ENCODE peak calls at places on chromosomes 12 and 14, in nine cellular contexts. Q, J, T, W, C, U, M, O and K are unnamed samples.

GRCh38 chr14:104979758-104980591 is 1.8 kb upstream of the AHNAK2 start:
- ATAC-seq in Q (peak; percentile 74), W (no peak), J (peak; percentile 67), T (peak; percentile 3), U (no peak), O (peak; percentile 17), M (no peak), C (no peak), K (peak; percentile 26)

GRCh38 chr14:39847852-39848251 is 415.6 kb upstream of the FBXO33 start:
- ATAC-seq in Q (no peak), T (no peak), W (no peak), M (no peak), U (no peak), J (peak; percentile 80), C (no peak), O (no peak), K (no peak)

GRCh38 chr14:56159066-56159465 is 40.9 kb downstream of the PELI2 start:
- ATAC-seq in O (no peak), M (no peak), J (no peak), U (no peak), W (no peak), Q (no peak), T (no peak), C (no peak), K (no peak)

GRCh38 chr12:51382173-51382572 is 9.0 kb downstream of the GALNT6 start:
- ATAC-seq in C (no peak), J (no peak), Q (no peak), W (no peak), O (no peak), U (no peak), M (no peak), T (no peak), K (no peak)

GRCh38 chr14:90522585-90523191 is 125.9 kb downstream of the CALM1 start:
- ATAC-seq in J (peak; percentile 77), U (peak; percentile 49), M (peak; percentile 18), T (no peak), O (no peak), Q (peak; percentile 32), C (peak; percentile 28), W (no peak), K (peak; percentile 79)

GRCh38 chr14:77302926-77303325 is 17.8 kb downstream of the POMT2 start:
- ATAC-seq in Q (peak; percentile 27), O (peak; percentile 81), M (peak; percentile 54), W (peak; percentile 40), C (peak; percentile 18), J (peak; percentile 35), U (peak; percentile 43), T (peak; percentile 91), K (no peak)

GRCh38 chr14:91357731-91358319 is 59.8 kb downstream of the CCDC88C start:
- ATAC-seq in T (no peak), J (no peak), C (no peak), M (no peak), O (no peak), W (no peak), U (no peak), Q (no peak), K (no peak)

GRCh38 chr12:98578821-98579220 is 14.7 kb upstream of the SLC25A3 start:
- ATAC-seq in U (no peak), J (no peak), C (no peak), O (peak; percentile 83), T (peak; percentile 42), W (no peak), Q (no peak), M (peak; percentile 87), K (no peak)

GRCh38 chr14:71607056-71607455 is 325.2 kb upstream of the RGS6 start:
- ATAC-seq in Q (no peak), T (no peak), O (no peak), M (no peak), C (no peak), J (no peak), W (peak; percentile 85), U (no peak), K (no peak)

GRCh38 chr14:87615822-87616679 is 376.9 kb downstream of the GALC start:
- ATAC-seq in M (peak; percentile 47), J (peak; percentile 52), T (peak; percentile 84), W (peak; percentile 89), C (peak; percentile 60), U (peak; percentile 81), Q (peak; percentile 75), O (no peak), K (peak; percentile 41)

DNA sequence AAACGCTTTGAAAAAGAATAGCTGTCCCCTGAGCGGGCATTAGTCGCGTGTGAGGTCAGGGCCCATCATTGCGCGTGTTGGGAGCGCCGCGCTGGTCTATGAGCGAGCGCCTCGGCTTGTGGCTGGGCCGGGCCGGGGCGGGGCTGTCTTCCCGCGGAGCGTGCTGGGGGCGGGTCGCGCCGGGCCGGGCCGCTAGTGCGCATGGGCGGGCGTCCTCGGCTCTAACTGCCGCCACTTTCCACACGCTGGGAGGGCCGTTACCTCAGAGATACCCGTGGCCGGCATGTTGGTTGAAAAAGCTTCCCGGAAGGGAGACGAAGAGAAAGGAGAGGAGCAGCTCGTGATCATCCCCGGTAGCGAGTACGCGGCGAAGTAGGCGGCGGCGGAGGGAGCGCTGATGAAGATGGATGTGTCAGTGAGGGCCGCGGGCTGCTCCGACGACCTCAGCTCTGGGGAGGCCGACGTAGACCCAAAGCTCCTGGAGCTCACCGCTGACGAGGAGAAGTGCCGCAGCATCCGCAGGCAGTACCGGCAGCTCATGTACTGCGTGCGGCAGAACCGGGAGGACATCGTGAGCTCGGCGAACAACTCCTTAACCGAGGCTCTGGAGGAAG is at the start of gene EID3:
- ATAC-seq in T (peak; percentile 18), Q (peak; percentile 98), U (peak; percentile 100), M (no peak), J (peak; percentile 100), O (no peak), C (peak; percentile 92), W (peak; percentile 99), K (peak; percentile 97)
- TF ChIP-seq POLR2A in T (no peak), Q (peak; percentile 40), U (no peak), M (no peak), J (no peak), O (no peak), C (peak; percentile 61), W (peak; percentile 69), K (peak; percentile 22)

GRCh38 chr14:52547027-52547426 is 5.3 kb downstream of the TXNDC16 start:
- ATAC-seq in W (no peak), T (no peak), U (no peak), M (peak; percentile 52), J (no peak), Q (no peak), O (no peak), C (no peak), K (no peak)

GRCh38 chr14:52550661-52551060 is 1.6 kb downstream of the TXNDC16 start:
- ATAC-seq in W (no peak), T (no peak), Q (no peak), M (no peak), U (no peak), J (no peak), O (no peak), C (no peak), K (no peak)

GRCh38 chr14:52547526-52547925 is 4.8 kb downstream of the TXNDC16 start:
- ATAC-seq in U (no peak), W (no peak), J (no peak), O (no peak), M (peak; percentile 14), T (no peak), Q (no peak), C (no peak), K (no peak)

GRCh38 chr14:52546318-52546670 is 6.0 kb downstream of the TXNDC16 start:
- ATAC-seq in T (no peak), W (peak; percentile 16), Q (no peak), U (no peak), C (no peak), O (no peak), J (no peak), M (peak; percentile 24), K (no peak)

DNA sequence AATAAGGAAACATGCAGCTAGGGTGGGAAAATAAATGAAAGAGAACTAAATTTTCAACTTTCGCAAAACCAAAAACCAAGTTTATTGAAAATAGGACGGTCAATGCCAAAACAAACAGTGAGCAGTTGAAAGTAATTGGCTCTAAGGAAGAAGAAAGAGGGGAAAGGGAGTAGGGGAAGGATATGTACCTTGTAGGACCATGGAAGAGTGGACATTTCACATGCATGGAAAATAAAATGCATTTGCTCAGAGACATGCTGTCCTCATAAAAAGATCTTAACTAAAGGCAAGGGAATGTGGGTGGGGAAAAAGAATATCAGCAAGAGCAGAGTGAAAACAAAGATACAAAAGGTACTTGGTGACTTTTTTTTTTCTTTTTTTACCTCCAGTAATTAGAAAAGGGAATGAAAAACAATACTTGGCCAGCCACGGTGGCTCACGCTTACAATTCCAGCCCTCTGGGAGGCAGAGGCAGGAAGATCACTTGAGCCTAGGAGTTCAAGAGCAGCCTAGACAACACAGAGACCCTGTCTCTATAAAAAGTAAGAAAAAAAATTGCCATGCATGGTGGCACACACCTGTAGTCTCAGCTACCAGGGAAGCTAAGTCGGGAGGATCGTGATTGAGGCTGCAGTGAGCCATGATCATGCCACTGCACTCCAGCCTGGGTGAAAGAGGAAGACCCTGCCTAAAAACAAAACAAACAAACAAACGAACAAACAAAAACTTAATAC is 6.6 kb downstream of the TXNDC16 start:
- ATAC-seq in U (no peak), Q (no peak), M (peak; percentile 45), T (no peak), J (no peak), O (no peak), W (no peak), C (no peak), K (no peak)
- H3K4me3 ChIP-seq in U (no peak overlapping the region), Q (no peak overlapping the region), M (no peak overlapping the region), T (no peak overlapping the region), J (no peak overlapping the region), O (no peak overlapping the region), W (no peak overlapping the region), C (no peak overlapping the region), K (no peak overlapping the region)

GRCh38 chr12:112823582-112824149 is 32.1 kb downstream of the RPH3A start:
- ATAC-seq in U (no peak), C (no peak), Q (no peak), W (no peak), O (peak; percentile 88), M (peak; percentile 70), J (no peak), T (no peak), K (no peak)

GRCh38 chr12:112822056-112822455 is 30.5 kb downstream of the RPH3A start:
- ATAC-seq in O (no peak), W (no peak), Q (no peak), J (no peak), C (no peak), M (no peak), T (no peak), U (no peak), K (no peak)

GRCh38 chr12:112824701-112825100 is 33.2 kb downstream of the RPH3A start:
- ATAC-seq in T (no peak), Q (no peak), C (no peak), O (no peak), M (no peak), J (no peak), W (no peak), U (no peak), K (no peak)

GRCh38 chr12:112826011-112826410 is 34.5 kb downstream of the RPH3A start:
- ATAC-seq in C (no peak), O (no peak), J (no peak), Q (no peak), W (no peak), M (no peak), T (no peak), U (no peak), K (no peak)

GRCh38 chr12:112824166-112824565 is 32.6 kb downstream of the RPH3A start:
- ATAC-seq in Q (no peak), C (no peak), U (no peak), M (no peak), W (no peak), J (no peak), T (no peak), O (no peak), K (no peak)
- H3K27me3 ChIP-seq in Q (no peaks in the 10 kb centered on the region), C (no peaks in the 10 kb centered on the region), U (no peaks in the 10 kb centered on the region), M (no peaks in the 10 kb centered on the region), W (peaks cover 2% of the 10 kb centered on the region), J (peaks cover 9% of the 10 kb centered on the region), T (peaks cover 3% of the 10 kb centered on the region), O (peaks cover 48% of the 10 kb centered on the region), K (peaks cover 79% of the 10 kb centered on the region)

GRCh38 chr12:109097435-109098141 is at the start of gene UNG:
- ATAC-seq in O (peak; percentile 89), W (peak; percentile 97), J (peak; percentile 95), U (peak; percentile 97), C (peak; percentile 96), T (peak; percentile 95), Q (peak; percentile 96), M (peak; percentile 98), K (peak; percentile 95)
- TF ChIP-seq POLR2A in O (no peak), W (peak; percentile 67), J (no peak), U (no peak), C (no peak), T (peak; percentile 75), Q (no peak), M (peak; percentile 78), K (no peak)